ENCODE peak calls at places on chromosomes 13 and 19, in four cellular contexts. One of them, this sample, is unnamed. For H3K27me3 and H3K4me1, the result is how much of the 10 kb centered on the place peaks cover.

GRCh38 chr19:43476606-43477005 is 11.2 kb upstream of the LYPD3 start:
- DNase-seq in fibroblast of lung: peak
- DNase-seq in GM12878: no peak
- DNase-seq in psoas muscle: no peak
- DNase-seq in this sample: no peak

GRCh38 chr13:52395704-52396103 is 10.3 kb downstream of the THSD1 start:
- DNase-seq in psoas muscle: peak
- DNase-seq in fibroblast of lung: no peak
- DNase-seq in GM12878: no peak
- DNase-seq in this sample: no peak

GRCh38 chr19:3136684-3137055 is 837 bp downstream of the GNA15 start:
- DNase-seq in psoas muscle: no peak
- DNase-seq in GM12878: no peak
- DNase-seq in fibroblast of lung: no peak
- DNase-seq in this sample: no peak

GRCh38 chr13:109669234-109669612 is 117.2 kb downstream of the IRS2 start:
- DNase-seq in GM12878: no peak
- DNase-seq in psoas muscle: no peak
- DNase-seq in fibroblast of lung: no peak
- DNase-seq in this sample: no peak

GRCh38 chr13:39415403-39415802 is 187.6 kb downstream of the LHFPL6 start:
- DNase-seq in GM12878: no peak
- DNase-seq in psoas muscle: peak
- DNase-seq in fibroblast of lung: peak
- DNase-seq in this sample: no peak

GRCh38 chr19:3178377-3178972 is at the start of gene S1PR4:
- DNase-seq in fibroblast of lung: no peak
- DNase-seq in GM12878: no peak
- DNase-seq in psoas muscle: peak
- DNase-seq in this sample: peak

GRCh38 chr13:53382008-53382407 is 353.4 kb downstream of the OLFM4 start:
- DNase-seq in psoas muscle: no peak
- DNase-seq in GM12878: no peak
- DNase-seq in fibroblast of lung: no peak
- DNase-seq in this sample: no peak

GRCh38 chr13:28532226-28533048 is 37.5 kb upstream of the FLT1 start:
- DNase-seq in psoas muscle: peak
- DNase-seq in GM12878: no peak
- DNase-seq in fibroblast of lung: no peak
- DNase-seq in this sample: no peak

GRCh38 chr13:60402022-60402421 is 5.0 kb downstream of the TDRD3 start:
- DNase-seq in fibroblast of lung: peak
- DNase-seq in psoas muscle: no peak
- DNase-seq in GM12878: no peak
- DNase-seq in this sample: no peak

GRCh38 chr19:55069137-55069858 is 6.3 kb upstream of the RDH13 start:
- DNase-seq in fibroblast of lung: peak
- DNase-seq in GM12878: no peak
- DNase-seq in psoas muscle: peak
- DNase-seq in this sample: no peak

GRCh38 chr13:40878321-40878720 is 88.9 kb downstream of the SLC25A15 start:
- DNase-seq in fibroblast of lung: peak
- DNase-seq in GM12878: no peak
- DNase-seq in psoas muscle: no peak
- DNase-seq in this sample: no peak

GRCh38 chr13:40087021-40088002 is 431.9 kb downstream of the COG6 start:
- DNase-seq in psoas muscle: no peak
- DNase-seq in fibroblast of lung: no peak
- DNase-seq in GM12878: no peak
- DNase-seq in this sample: no peak

GRCh38 chr13:99812611-99813010 is 159.0 kb downstream of the ZIC5 start:
- DNase-seq in GM12878: no peak
- DNase-seq in fibroblast of lung: peak
- DNase-seq in psoas muscle: no peak
- DNase-seq in this sample: no peak

GRCh38 chr13:41973247-41973741 is 12.4 kb upstream of the VWA8 start:
- DNase-seq in GM12878: no peak
- DNase-seq in psoas muscle: no peak
- DNase-seq in fibroblast of lung: no peak
- DNase-seq in this sample: no peak

GRCh38 chr13:59391696-59392095 is 772.0 kb downstream of the DIAPH3 start:
- DNase-seq in fibroblast of lung: peak
- DNase-seq in GM12878: peak
- DNase-seq in psoas muscle: no peak
- DNase-seq in this sample: peak

GRCh38 chr19:44051654-44052402 is at the start of gene ZNF223:
- DNase-seq in GM12878: peak
- DNase-seq in fibroblast of lung: peak
- DNase-seq in psoas muscle: peak
- DNase-seq in this sample: peak

GRCh38 chr13:76148374-76148773 is 512.2 kb downstream of the LMO7 start:
- DNase-seq in psoas muscle: no peak
- DNase-seq in fibroblast of lung: no peak
- DNase-seq in GM12878: no peak
- DNase-seq in this sample: no peak

GRCh38 chr13:42892760-42893159 is 99.3 kb downstream of the EPSTI1 start:
- DNase-seq in psoas muscle: no peak
- DNase-seq in GM12878: no peak
- DNase-seq in fibroblast of lung: no peak
- DNase-seq in this sample: no peak

GRCh38 chr19:43755256-43755801 is 567 bp upstream of the SMG9 start:
- DNase-seq in fibroblast of lung: peak
- DNase-seq in GM12878: no peak
- DNase-seq in psoas muscle: peak
- DNase-seq in this sample: peak

GRCh38 chr13:28622286-28622685 is 36.6 kb upstream of the POMP start:
- DNase-seq in fibroblast of lung: no peak
- DNase-seq in GM12878: no peak
- DNase-seq in psoas muscle: peak
- DNase-seq in this sample: no peak

GRCh38 chr13:98158172-98158907 is 15.4 kb downstream of the FARP1 start:
- DNase-seq in fibroblast of lung: no peak
- DNase-seq in GM12878: no peak
- DNase-seq in psoas muscle: no peak
- DNase-seq in this sample: no peak

GRCh38 chr13:106182404-106182803 is 353.1 kb downstream of the EFNB2 start:
- DNase-seq in GM12878: no peak
- DNase-seq in psoas muscle: no peak
- DNase-seq in fibroblast of lung: peak
- DNase-seq in this sample: no peak

GRCh38 chr13:95298971-95299627 is 2.2 kb downstream of the ABCC4 start:
- DNase-seq in psoas muscle: no peak
- DNase-seq in GM12878: no peak
- DNase-seq in fibroblast of lung: peak
- DNase-seq in this sample: no peak

DNA sequence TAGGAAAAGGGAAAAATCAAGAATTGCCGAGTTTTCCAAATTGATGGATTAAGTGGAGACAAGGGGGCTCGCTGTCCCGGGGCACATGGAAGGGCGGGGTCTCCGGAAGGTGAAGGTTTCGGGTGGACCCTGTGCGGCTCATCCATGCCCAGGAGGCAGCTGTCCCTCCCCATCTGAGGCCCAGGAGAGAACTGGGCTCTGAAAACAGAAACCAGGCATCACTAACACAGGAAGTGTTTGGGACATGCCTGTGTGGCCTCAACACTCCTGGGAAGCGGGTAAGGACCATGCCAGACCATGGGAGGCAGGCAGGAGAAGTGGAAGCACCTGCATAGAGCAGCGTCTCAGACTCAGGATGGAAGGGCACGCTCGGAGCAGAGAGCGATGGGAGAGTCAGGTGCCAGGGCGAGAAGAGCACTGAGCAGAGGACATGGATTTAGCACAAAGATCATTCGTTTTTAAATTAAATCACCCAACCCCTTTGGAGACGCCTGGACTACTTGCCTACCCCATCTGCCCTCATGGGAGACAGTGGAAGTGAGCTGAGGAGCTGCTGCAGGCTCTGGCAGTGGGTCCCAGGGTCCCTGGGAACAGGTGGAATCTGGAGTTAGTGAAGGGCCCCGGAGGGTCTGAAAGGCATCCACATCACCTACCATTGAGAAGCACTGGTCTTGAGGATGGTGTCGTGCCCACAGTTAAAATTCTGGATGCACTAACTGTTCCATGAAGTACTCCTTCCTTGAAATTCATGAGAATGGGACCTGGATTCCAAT is 183.2 kb upstream of the SOX1 start:
- DNase-seq in fibroblast of lung: no peak
- DNase-seq in GM12878: no peak
- DNase-seq in psoas muscle: no peak
- DNase-seq in this sample: no peak
- H3K27me3 ChIP-seq in fibroblast of lung: under half
- H3K27me3 ChIP-seq in GM12878: under half
- H3K27me3 ChIP-seq in psoas muscle: under half
- H3K27me3 ChIP-seq in this sample: under half

GRCh38 chr19:15291089-15291488 is 41.2 kb downstream of the BRD4 start:
- DNase-seq in psoas muscle: no peak
- DNase-seq in GM12878: no peak
- DNase-seq in fibroblast of lung: peak
- DNase-seq in this sample: no peak

GRCh38 chr19:15290149-15290548 is 42.2 kb downstream of the BRD4 start:
- DNase-seq in GM12878: no peak
- DNase-seq in fibroblast of lung: no peak
- DNase-seq in psoas muscle: no peak
- DNase-seq in this sample: no peak

GRCh38 chr19:15291666-15292065 is 40.7 kb downstream of the BRD4 start:
- DNase-seq in fibroblast of lung: no peak
- DNase-seq in psoas muscle: no peak
- DNase-seq in GM12878: no peak
- DNase-seq in this sample: no peak

GRCh38 chr19:15288146-15288963 is 44.0 kb downstream of the BRD4 start:
- DNase-seq in psoas muscle: no peak
- DNase-seq in GM12878: no peak
- DNase-seq in fibroblast of lung: no peak
- DNase-seq in this sample: no peak

GRCh38 chr19:15289673-15290072 is 42.7 kb downstream of the BRD4 start:
- DNase-seq in GM12878: no peak
- DNase-seq in psoas muscle: no peak
- DNase-seq in fibroblast of lung: no peak
- DNase-seq in this sample: no peak
- H3K4me3 ChIP-seq in GM12878: no peak
- H3K4me3 ChIP-seq in psoas muscle: no peak
- H3K4me3 ChIP-seq in fibroblast of lung: no peak
- H3K4me3 ChIP-seq in this sample: no peak

GRCh38 chr19:35123573-35123972 is 8.0 kb downstream of the FXYD3 start:
- DNase-seq in fibroblast of lung: no peak
- DNase-seq in GM12878: no peak
- DNase-seq in psoas muscle: peak
- DNase-seq in this sample: no peak

GRCh38 chr19:35125746-35126623 is 8.9 kb downstream of the LGI4 start:
- DNase-seq in fibroblast of lung: no peak
- DNase-seq in GM12878: no peak
- DNase-seq in psoas muscle: peak
- DNase-seq in this sample: no peak

GRCh38 chr19:35126624-35126959 is 8.3 kb downstream of the LGI4 start:
- DNase-seq in fibroblast of lung: no peak
- DNase-seq in GM12878: no peak
- DNase-seq in psoas muscle: peak
- DNase-seq in this sample: no peak

GRCh38 chr19:35124098-35125060 is 8.8 kb downstream of the FXYD3 start:
- DNase-seq in psoas muscle: peak
- DNase-seq in fibroblast of lung: peak
- DNase-seq in GM12878: peak
- DNase-seq in this sample: peak

DNA sequence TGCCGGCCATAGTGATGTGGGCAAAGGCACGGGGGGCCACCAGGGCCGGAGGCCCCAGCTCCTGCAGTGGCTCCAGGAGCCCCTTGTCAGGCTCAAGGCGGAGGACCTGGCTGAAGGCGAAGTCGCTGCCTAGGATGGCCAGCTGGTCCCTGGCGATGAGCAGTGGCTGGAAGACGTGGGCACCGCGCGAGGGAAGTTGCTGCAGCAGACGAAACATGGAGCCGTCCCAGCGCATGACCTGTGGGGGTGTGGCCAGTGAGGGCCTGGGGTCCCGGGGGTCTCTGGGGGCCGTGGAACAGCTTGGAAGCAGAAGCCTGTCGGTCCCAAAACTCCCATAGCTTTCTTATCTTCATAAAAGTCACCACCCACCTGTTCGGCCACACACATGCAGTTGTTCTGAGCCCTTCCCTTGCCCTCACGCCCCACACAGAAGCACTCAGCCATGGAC is 9.6 kb downstream of the LGI4 start:
- DNase-seq in GM12878: no peak
- DNase-seq in fibroblast of lung: no peak
- DNase-seq in psoas muscle: peak
- DNase-seq in this sample: no peak
- H3K4me1 ChIP-seq in GM12878: under half
- H3K4me1 ChIP-seq in fibroblast of lung: under half
- H3K4me1 ChIP-seq in psoas muscle: under half
- H3K4me1 ChIP-seq in this sample: under half

DNA sequence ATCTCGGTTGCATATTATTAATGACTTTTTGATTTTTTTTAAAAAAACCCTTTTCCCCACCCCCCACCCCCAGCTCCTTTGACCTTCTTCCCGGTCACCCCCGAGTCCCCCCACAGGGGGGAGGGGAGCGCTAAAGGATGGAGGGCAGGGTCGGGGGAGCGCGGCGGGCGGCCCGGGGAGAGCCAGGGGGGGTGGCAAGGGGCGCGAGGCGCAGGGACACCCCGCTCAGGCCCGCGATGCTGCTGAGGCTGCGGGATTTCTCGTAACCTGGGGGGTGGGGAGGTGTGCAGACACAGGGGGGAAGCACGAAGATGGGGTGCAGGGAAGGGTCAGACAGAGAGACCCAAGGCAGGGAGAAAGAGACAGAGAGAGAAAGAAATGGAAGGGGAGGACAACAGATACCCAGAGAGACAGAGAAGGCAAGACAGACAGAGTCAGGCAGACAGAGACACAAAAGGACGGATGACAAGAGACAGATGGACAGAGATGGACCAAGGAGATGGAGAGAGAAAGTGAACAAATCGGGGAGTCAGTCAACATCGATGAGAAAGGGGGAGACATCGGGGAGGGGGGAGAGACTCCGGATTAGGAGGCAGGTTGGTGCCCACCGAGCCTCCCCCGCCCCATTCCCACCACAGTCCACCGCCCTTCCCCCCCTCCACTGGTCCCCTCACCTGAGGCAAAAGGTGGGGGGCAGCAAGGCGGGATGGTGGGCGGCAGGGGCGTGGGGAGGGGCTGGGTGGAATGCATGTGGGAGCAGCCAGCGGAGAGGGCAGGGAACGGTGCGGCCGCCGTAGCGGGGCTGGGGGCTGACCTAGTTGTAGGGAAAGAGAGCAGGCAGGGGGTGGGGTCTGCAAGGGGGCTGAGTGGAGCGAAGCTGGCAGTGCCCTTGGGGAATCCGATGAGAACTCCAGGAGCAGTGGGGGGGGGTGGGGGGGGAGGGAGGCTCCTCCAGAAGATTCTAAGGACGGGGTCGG is 14.2 kb downstream of the KCNC3 start:
- DNase-seq in psoas muscle: peak
- DNase-seq in GM12878: no peak
- DNase-seq in fibroblast of lung: no peak
- DNase-seq in this sample: no peak
- H3K27me3 ChIP-seq in psoas muscle: under half
- H3K27me3 ChIP-seq in GM12878: under half
- H3K27me3 ChIP-seq in fibroblast of lung: under half
- H3K27me3 ChIP-seq in this sample: under half

This sample was measured in CD4-positive, alpha-beta memory T cell.